ENCODE peak calls at places on chromosome 7, in four cellular contexts. A, I, G and J are unnamed samples.
A peak's percentile ranks its signal among the peaks of the same experiment; 100 is the strongest.

GRCh38 chr7:2887816-2888215 is 43.7 kb upstream of the GNA12 start:
- DNase-seq in G (no peak), I (no peak), A (no peak), J (no peak)

GRCh38 chr7:121275204-121275603 is 53.6 kb upstream of the WNT16 start:
- DNase-seq in A (no peak), I (no peak), G (no peak), J (no peak)

GRCh38 chr7:18467011-18467410 is 28.5 kb upstream of the HDAC9 start:
- DNase-seq in G (no peak), I (no peak), A (no peak), J (no peak)

GRCh38 chr7:127536426-127537152 is 48.8 kb downstream of the GCC1 start:
- DNase-seq in G (no peak), A (peak; percentile 56), I (no peak), J (no peak)

GRCh38 chr7:112556633-112557032 is 75.8 kb downstream of the LSMEM1 start:
- DNase-seq in A (no peak), G (no peak), I (no peak), J (peak; percentile 20)

GRCh38 chr7:87476179-87476557 is 688 bp upstream of the ABCB4 start:
- DNase-seq in A (no peak), I (no peak), G (no peak), J (no peak)

GRCh38 chr7:42964849-42965805 is 33.0 kb downstream of the MRPL32 start:
- DNase-seq in A (no peak), I (no peak), G (no peak), J (peak; percentile 2)

GRCh38 chr7:22173884-22174573 is 182.9 kb downstream of the RAPGEF5 start:
- DNase-seq in I (peak; percentile 16), A (no peak), G (no peak), J (peak; percentile 58)

GRCh38 chr7:35424869-35425495 is 171.1 kb upstream of the TBX20 start:
- DNase-seq in I (peak; percentile 67), A (peak; percentile 65), G (peak; percentile 41), J (no peak)

GRCh38 chr7:64359543-64359942 is 45.8 kb downstream of the ZNF736 start:
- DNase-seq in I (no peak), A (no peak), G (no peak), J (no peak)

GRCh38 chr7:147519062-147519461 is 1071.5 kb upstream of the C7orf33 start:
- DNase-seq in I (no peak), G (peak; percentile 40), A (no peak), J (no peak)

GRCh38 chr7:147509052-147509480 is 1081.5 kb upstream of the C7orf33 start:
- DNase-seq in G (no peak), A (no peak), I (no peak), J (no peak)

GRCh38 chr7:147510913-147511312 is 1079.7 kb upstream of the C7orf33 start:
- DNase-seq in I (no peak), A (no peak), G (no peak), J (no peak)

GRCh38 chr7:147509859-147510542 is 1080.6 kb upstream of the C7orf33 start:
- DNase-seq in I (no peak), A (no peak), G (no peak), J (no peak)

DNA sequence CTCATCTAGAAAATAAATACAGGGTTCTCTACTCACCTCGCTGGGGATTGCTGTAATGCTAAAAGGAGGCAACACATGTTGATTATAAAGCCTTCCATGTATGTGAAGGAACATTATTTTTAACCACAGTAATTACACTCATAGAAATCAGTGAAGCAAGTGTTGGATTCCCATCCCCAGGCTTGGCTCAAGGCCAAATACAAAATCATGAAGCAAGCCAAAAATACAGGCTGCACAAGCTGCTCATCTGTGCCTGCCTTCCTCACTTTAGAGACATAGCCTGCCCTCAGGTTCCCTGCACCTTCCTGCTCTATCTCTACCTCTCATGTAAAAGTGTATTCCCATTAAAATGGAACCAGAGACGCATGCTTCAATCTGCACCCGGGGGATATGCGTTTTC is 1077.1 kb upstream of the C7orf33 start:
- DNase-seq in G (no peak), I (no peak), A (no peak), J (no peak)
- TF ChIP-seq CHD2 in G (no peak), I (no peak), A (no peak), J (no peak)

DNA sequence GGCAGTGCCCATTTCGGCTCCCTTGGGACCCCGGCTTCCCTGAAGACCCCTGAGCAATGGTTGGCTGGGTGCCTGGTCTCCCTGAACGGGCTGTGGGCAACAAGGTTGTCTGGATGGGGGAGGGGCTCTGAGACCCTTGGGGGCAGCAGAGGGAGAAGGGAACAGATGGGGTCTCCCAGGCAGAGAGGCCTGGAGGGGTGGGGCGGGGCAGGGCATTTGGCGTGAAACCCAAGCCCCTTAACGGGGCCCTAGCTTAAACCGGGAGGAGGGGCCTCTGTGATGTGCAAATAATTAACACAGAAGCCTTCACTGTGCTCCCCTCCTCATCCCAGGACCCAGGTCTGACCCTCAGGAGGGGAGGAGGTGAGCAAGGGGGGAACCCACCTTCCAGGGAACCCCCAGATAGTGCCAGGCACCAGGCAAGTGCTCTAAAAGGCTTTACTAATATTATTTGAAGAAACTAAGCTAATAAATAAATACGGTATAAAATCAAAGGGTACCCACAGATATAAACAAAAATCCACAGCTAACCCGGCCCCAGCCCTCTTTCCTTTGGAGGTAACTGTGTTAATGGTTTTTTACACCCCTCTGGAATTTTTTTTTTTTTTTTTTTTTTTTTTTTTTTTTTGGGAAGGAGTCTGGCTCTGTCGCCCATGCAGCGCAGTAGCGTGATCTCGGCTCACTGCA is 170.8 kb downstream of the RNF216 start:
- DNase-seq in A (no peak), G (no peak), I (no peak), J (no peak)
- TF ChIP-seq HDAC6 in A (no peak), G (no peak), I (no peak), J (no peak)

DNA sequence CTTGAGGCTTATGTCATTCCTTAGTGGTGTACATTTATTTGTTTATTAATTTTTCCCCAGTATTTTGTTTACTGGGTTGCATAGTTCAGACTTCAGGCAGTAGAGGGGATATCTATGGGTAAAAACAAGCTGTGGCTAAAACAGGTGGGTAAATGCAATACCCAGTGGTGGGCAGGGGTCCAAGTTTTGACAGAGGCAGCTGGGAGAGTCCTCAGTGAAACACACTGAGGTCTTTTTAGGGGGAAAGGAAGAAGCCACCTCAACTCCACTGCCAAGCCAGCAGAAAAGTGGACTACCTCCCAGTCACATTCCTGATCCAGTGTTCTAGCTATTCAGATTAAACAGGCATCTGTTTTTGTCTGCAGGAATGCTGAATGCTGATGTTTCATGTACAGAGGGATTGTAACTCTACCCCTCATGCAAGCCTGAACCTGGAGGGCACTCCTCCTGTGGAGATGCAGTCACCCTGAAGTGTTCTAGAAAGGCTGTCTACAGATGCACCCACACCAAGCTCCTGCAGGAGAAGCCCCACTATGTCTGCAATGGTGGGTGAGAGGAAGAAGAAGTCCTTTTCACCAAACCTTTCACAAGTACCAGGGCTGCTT is 757.8 kb downstream of the INHBA start:
- DNase-seq in G (no peak), I (no peak), A (no peak), J (no peak)
- TF ChIP-seq CHD2 in G (no peak), I (no peak), A (no peak), J (no peak)

DNA sequence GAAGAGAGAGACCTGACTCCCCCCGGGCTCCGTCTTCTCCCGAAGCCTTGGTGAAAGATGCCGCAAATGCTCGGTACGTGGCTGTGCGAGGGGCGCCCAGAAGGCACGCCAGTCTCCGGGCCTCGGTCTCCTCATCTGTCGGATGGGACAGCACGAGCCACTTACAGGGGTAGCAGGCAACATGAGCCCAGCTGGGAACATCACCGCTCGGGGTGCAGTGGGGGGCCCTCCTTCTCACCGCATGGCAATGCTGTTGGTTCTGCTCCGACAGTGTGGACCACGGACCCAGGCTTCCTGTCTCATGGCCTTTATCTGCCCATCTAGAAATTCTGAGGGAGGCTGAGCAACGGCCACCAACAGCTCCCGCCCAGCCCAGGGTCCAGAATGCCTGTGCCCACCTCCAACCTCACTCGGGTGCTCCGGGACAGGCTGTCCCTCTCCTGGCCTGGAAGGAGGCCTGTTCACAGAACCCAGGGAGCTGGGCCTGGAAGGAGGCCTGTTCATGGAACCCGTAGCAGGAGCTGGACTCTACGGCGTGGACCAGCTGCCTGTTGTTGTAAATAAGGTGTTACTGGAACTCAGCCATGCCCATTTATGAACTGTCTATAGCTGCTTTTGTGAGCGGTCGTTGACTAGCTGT is 15.8 kb downstream of the ADAP1 start:
- DNase-seq in A (no peak), G (no peak), I (no peak), J (no peak)
- TF ChIP-seq HDAC6 in A (no peak), G (no peak), I (no peak), J (no peak)

GRCh38 chr7:66250711-66251110 is 45.6 kb downstream of the TPST1 start:
- DNase-seq in A (no peak), I (no peak), G (peak; percentile 69), J (no peak)

GRCh38 chr7:66246549-66247171 is 41.5 kb downstream of the TPST1 start:
- DNase-seq in G (no peak), I (no peak), A (no peak), J (no peak)

GRCh38 chr7:66245008-66245407 is 39.9 kb downstream of the TPST1 start:
- DNase-seq in A (no peak), I (no peak), G (no peak), J (no peak)

DNA sequence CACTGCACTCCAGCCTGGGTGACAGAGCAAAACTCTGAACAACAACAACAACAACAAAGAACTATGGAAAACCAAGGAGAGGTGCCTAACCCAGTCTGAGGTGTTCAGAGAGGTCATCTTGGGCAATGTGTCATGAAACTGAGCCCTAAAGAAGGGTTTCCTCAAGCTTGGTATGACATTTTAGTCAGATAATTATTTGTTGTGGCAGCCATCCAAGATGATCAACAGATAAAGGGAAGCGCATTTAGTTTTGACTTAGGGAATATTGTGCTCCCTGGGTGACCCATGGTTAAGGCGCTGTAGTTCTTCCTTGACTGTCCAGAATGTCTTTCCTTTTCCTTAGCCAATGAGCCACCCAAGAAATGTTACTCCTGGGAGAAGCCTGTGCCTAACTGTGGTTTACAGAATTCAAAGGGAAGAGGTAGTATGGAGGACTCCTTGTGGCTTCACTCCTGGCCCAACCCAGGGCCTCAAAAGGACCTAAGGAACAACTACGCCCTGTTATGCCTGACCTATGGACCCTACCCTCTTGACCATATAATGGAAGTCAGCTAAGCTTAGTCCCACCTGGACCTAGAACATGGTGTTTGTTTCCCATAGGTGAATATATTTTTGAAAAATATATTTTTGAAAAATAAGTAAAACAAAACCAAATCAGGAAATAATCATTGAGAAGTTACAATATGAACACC is 42.4 kb downstream of the TPST1 start:
- DNase-seq in A (no peak), G (no peak), I (no peak), J (no peak)
- TF ChIP-seq CHD2 in A (no peak), G (no peak), I (no peak), J (no peak)

DNA sequence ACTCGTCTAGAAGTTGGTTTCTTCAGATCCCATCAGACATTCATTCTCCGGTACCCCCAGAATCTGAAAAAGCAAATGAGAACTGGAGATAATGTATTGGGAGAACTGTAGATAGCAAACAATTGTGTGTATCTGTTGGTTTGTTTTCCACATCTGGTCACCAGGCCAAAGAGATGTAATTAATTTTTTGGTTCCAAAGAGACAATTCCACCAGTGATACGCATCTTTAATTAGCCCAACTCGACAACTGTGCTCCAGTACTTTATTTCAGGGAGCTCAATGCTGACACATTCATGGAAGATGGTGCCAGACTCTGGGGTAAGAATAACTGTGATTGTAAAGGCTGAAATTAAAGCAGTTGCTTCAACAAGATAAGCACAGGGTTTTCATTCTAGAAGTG is 74.5 kb downstream of the NPTX2 start:
- DNase-seq in I (no peak), A (no peak), G (no peak), J (no peak)
- TF ChIP-seq HDAC6 in I (no peak), A (no peak), G (no peak), J (no peak)